ENCODE peak calls at places on chromosomes 7 and 10, in five cellular contexts. Y is NCI-H524 treated with DMSO at 0.1 percent for 48 hours, P is NCI-H1105 treated with DMSO at 0.1 percent for 48 hours, G is mesendoderm, A is NCI-H1092 treated with DMSO at 0.1 percent for 48 hours. L is an unnamed sample.

GRCh38 chr10:31087855-31088254 is 56.2 kb upstream of the ZNF438 start:
- DNase-seq in G (no peak), A (no peak), P (no peak), Y (no peak), L (no peak)

GRCh38 chr7:149140784-149141183 is 6.5 kb upstream of the ZNF398 start:
- DNase-seq in A (no peak), P (no peak), Y (no peak), G (no peak), L (no peak)

GRCh38 chr7:106056513-106057203 is 55.5 kb downstream of the SYPL1 start:
- DNase-seq in G (peak; percentile 87), A (peak; percentile 80), Y (no peak), P (peak; percentile 69), L (peak; percentile 84)

GRCh38 chr7:38731195-38731594 is 100.0 kb upstream of the AMPH start:
- DNase-seq in A (no peak), P (no peak), G (no peak), Y (no peak), L (no peak)

GRCh38 chr7:144720139-144720538 is 115.7 kb downstream of the TPK1 start:
- DNase-seq in G (peak; percentile 92), A (no peak), P (no peak), Y (no peak), L (no peak)

GRCh38 chr7:140674899-140675701 is 2.4 kb downstream of the ADCK2 start:
- DNase-seq in Y (no peak), G (peak; percentile 81), P (peak; percentile 22), A (peak; percentile 15), L (no peak)

GRCh38 chr10:78531088-78531487 is 497.4 kb downstream of the RPS24 start:
- DNase-seq in G (no peak), P (no peak), Y (no peak), A (no peak), L (no peak)

GRCh38 chr10:79058899-79059771 is 9.6 kb upstream of the ZMIZ1 start:
- DNase-seq in G (peak; percentile 71), P (no peak), Y (no peak), A (no peak), L (no peak)

GRCh38 chr10:48449501-48450232 is 143.2 kb downstream of the MAPK8 start:
- DNase-seq in Y (no peak), P (no peak), A (no peak), G (no peak), L (no peak)

GRCh38 chr7:6273380-6273837 is 985 bp upstream of the CYTH3 start:
- DNase-seq in A (peak; percentile 57), G (no peak), Y (peak; percentile 32), P (peak; percentile 93), L (no peak)